ENCODE peak calls at places on chromosomes 2 and 18, in seven cellular contexts. H, G, P, F, Y, Z and E are unnamed samples.

GRCh38 chr2:6952116-6952515 is 34.9 kb downstream of the RNF144A start:
- DNase-seq in G (no peak), H (no peak), Z (no peak), Y (no peak), P (no peak), F (no peak), E (no peak)

GRCh38 chr2:176085861-176086771 is 2.4 kb upstream of the EVX2 start:
- DNase-seq in H (peak), Z (no peak), Y (no peak), G (peak), F (no peak), P (peak), E (peak)

GRCh38 chr2:56102866-56103265 is 80.9 kb upstream of the CCDC85A start:
- DNase-seq in F (no peak), Y (no peak), P (no peak), H (no peak), G (no peak), Z (no peak), E (no peak)

GRCh38 chr18:56238576-56238975 is 399.8 kb downstream of the TXNL1 start:
- DNase-seq in F (no peak), G (no peak), P (no peak), Z (no peak), Y (no peak), H (no peak), E (no peak)

GRCh38 chr2:232901711-232902578 is 31.9 kb downstream of the SNORC start:
- DNase-seq in H (peak), G (no peak), F (no peak), Z (peak), P (no peak), Y (no peak), E (no peak)

GRCh38 chr2:84807063-84807485 is 73.8 kb downstream of the TRABD2A start:
- DNase-seq in F (no peak), G (no peak), Y (no peak), Z (no peak), P (no peak), H (peak), E (no peak)

GRCh38 chr2:159497857-159498256 is 118.5 kb downstream of the BAZ2B start:
- DNase-seq in P (no peak), G (no peak), H (peak), Z (no peak), Y (no peak), F (no peak), E (no peak)

GRCh38 chr2:45706028-45706427 is 54.6 kb downstream of the PRKCE start:
- DNase-seq in Z (no peak), Y (no peak), F (no peak), G (no peak), H (peak), P (no peak), E (no peak)

GRCh38 chr18:35073186-35074105 is 32.2 kb downstream of the MAPRE2 start:
- DNase-seq in Y (no peak), P (no peak), F (no peak), H (peak), Z (no peak), G (no peak), E (no peak)

GRCh38 chr18:41354151-41354550 is 600.9 kb upstream of the PIK3C3 start:
- DNase-seq in H (peak), Y (no peak), Z (no peak), P (no peak), G (no peak), F (no peak), E (no peak)

GRCh38 chr2:235675678-235676535 is 182.1 kb downstream of the AGAP1 start:
- DNase-seq in P (no peak), H (no peak), Y (no peak), G (no peak), F (no peak), Z (no peak), E (no peak)

GRCh38 chr2:42851740-42852250 is 59.4 kb upstream of the HAAO start:
- DNase-seq in Y (no peak), H (no peak), P (no peak), G (no peak), Z (no peak), F (no peak), E (no peak)

GRCh38 chr2:168997113-168997512 is 34.0 kb downstream of the ABCB11 start:
- DNase-seq in Z (no peak), H (peak), G (no peak), P (no peak), Y (no peak), F (no peak), E (no peak)

GRCh38 chr2:38504169-38504568 is 98.6 kb downstream of the HNRNPLL start:
- DNase-seq in Y (no peak), Z (no peak), P (no peak), G (no peak), F (no peak), H (no peak), E (no peak)

GRCh38 chr18:8701546-8702118 is 3.7 kb upstream of the MTCL1 start:
- DNase-seq in G (no peak), H (no peak), Z (no peak), P (no peak), F (no peak), Y (no peak), E (no peak)

GRCh38 chr2:150663143-150663542 is 175.7 kb upstream of the RND3 start:
- DNase-seq in P (no peak), Z (no peak), F (no peak), H (peak), G (no peak), Y (no peak), E (no peak)

GRCh38 chr2:68383778-68384177 is 18.7 kb downstream of the PLEK start:
- DNase-seq in P (no peak), F (no peak), G (no peak), Z (no peak), Y (no peak), H (no peak), E (no peak)

GRCh38 chr2:156191547-156191946 is 141.0 kb downstream of the NR4A2 start:
- DNase-seq in P (no peak), Z (no peak), H (no peak), F (no peak), G (no peak), Y (no peak), E (no peak)

GRCh38 chr2:177147093-177147694 is 65.4 kb upstream of the HNRNPA3 start:
- DNase-seq in F (peak), Y (peak), P (peak), H (peak), G (no peak), Z (no peak), E (peak)

GRCh38 chr2:149894760-149895159 is 307.2 kb upstream of the MMADHC start:
- DNase-seq in G (no peak), Y (peak), Z (no peak), F (no peak), H (no peak), P (no peak), E (no peak)

GRCh38 chr2:62197017-62197586 is 1.2 kb downstream of the B3GNT2 start:
- DNase-seq in P (no peak), F (no peak), H (peak), Y (no peak), G (no peak), Z (peak), E (no peak)

GRCh38 chr18:48841381-48842258 is 109.1 kb downstream of the SMAD7 start:
- DNase-seq in Z (no peak), G (no peak), F (no peak), H (peak), P (no peak), Y (peak), E (no peak)